ENCODE peak calls at places on chromosomes 11 and 22, in six cellular contexts. W is CD8-positive, alpha-beta memory T cell; D is fibroblast of lung; J is neural progenitor cell; G is stomach; I is mammary epithelial cell. M is an unnamed sample. For H3K36me3, the result is how much of the 10 kb centered on the place peaks cover.

GRCh38 chr11:118715837-118716260 is 36.4 kb upstream of the TREH start:
- DNase-seq in W (no peak), D (no peak), J (peak), G (no peak), I (no peak), M (no peak)

GRCh38 chr11:45259607-45260006 is 26.5 kb downstream of the SYT13 start:
- DNase-seq in W (no peak), D (no peak), J (no peak), G (peak), I (peak), M (no peak)

GRCh38 chr11:96105197-96105895 is 181.4 kb upstream of the MTMR2 start:
- DNase-seq in W (no peak), D (no peak), J (no peak), G (no peak), I (peak), M (no peak)

GRCh38 chr11:1337647-1338007 is 28.2 kb upstream of the TOLLIP start:
- DNase-seq in W (no peak), D (no peak), J (no peak), G (no peak), I (no peak), M (no peak)

GRCh38 chr11:75786101-75786736 is 17.6 kb downstream of the DGAT2 start:
- DNase-seq in W (no peak), D (no peak), J (no peak), G (peak), I (no peak), M (no peak)

GRCh38 chr11:7449841-7450214 is 35.5 kb upstream of the OLFML1 start:
- DNase-seq in W (no peak), D (peak), J (no peak), G (no peak), I (no peak), M (no peak)

GRCh38 chr22:38353701-38354100 is 36.5 kb upstream of the CSNK1E start:
- DNase-seq in W (no peak), D (no peak), J (no peak), G (no peak), I (no peak), M (no peak)

GRCh38 chr11:88246680-88247079 is 71.4 kb upstream of the RAB38 start:
- DNase-seq in W (no peak), D (peak), J (no peak), G (no peak), I (peak), M (no peak)

GRCh38 chr11:27437824-27438594 is 34.6 kb downstream of the LGR4 start:
- DNase-seq in W (no peak), D (no peak), J (no peak), G (no peak), I (no peak), M (no peak)

GRCh38 chr11:20038969-20039368 is 121.3 kb downstream of the DBX1 start:
- DNase-seq in W (no peak), D (no peak), J (no peak), G (no peak), I (no peak), M (no peak)

GRCh38 chr11:73228268-73229134 is 10.4 kb downstream of the P2RY2 start:
- DNase-seq in W (no peak), D (no peak), J (peak), G (no peak), I (no peak), M (no peak)

GRCh38 chr22:28810839-28811491 is 10.6 kb upstream of the XBP1 start:
- DNase-seq in W (peak), D (no peak), J (no peak), G (no peak), I (no peak), M (no peak)

GRCh38 chr11:64747961-64748715 is 4.2 kb upstream of the RASGRP2 start:
- DNase-seq in W (no peak), D (no peak), J (no peak), G (no peak), I (peak), M (no peak)

GRCh38 chr11:75763846-75764245 is 4.7 kb upstream of the DGAT2 start:
- DNase-seq in W (no peak), D (no peak), J (no peak), G (no peak), I (no peak), M (no peak)

GRCh38 chr11:44788536-44789227 is 61.9 kb downstream of the TSPAN18 start:
- DNase-seq in W (no peak), D (no peak), J (no peak), G (no peak), I (no peak), M (no peak)

GRCh38 chr11:73404048-73404447 is 27.8 kb downstream of the RELT start:
- DNase-seq in W (no peak), D (peak), J (peak), G (peak), I (peak), M (no peak)

GRCh38 chr22:27542602-27543001 is 259.0 kb downstream of the MN1 start:
- DNase-seq in W (no peak), D (no peak), J (no peak), G (no peak), I (no peak), M (no peak)

GRCh38 chr11:2302280-2302843 is 549 bp downstream of the TSPAN32 start:
- DNase-seq in W (no peak), D (no peak), J (no peak), G (no peak), I (no peak), M (no peak)

GRCh38 chr11:133040289-133040893 is 491.9 kb downstream of the OPCML start:
- DNase-seq in W (no peak), D (no peak), J (no peak), G (no peak), I (peak), M (no peak)

GRCh38 chr22:39232246-39232645 is 12.5 kb downstream of the PDGFB start:
- DNase-seq in W (no peak), D (no peak), J (no peak), G (no peak), I (no peak), M (no peak)

GRCh38 chr11:24880962-24881361 is 384.1 kb downstream of the LUZP2 start:
- DNase-seq in W (no peak), D (no peak), J (no peak), G (no peak), I (no peak), M (no peak)

GRCh38 chr11:19628018-19628417 is 84.6 kb upstream of the NAV2 start:
- DNase-seq in W (no peak), D (peak), J (no peak), G (no peak), I (peak), M (no peak)

DNA sequence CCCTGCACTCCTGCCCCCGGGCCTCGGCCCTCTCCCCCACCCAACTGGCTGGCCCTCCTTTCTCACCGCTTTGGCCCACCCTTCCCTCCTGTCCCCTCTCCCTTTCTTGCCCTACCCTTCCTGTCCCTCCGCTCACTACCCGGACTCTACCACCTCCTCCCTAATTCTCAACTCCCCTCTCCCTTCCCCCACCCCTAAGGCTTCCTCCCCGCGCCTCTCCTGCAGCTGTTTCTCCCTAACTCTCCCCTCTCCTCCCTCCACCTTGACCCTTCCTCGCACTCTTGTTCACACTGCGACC is 416 bp downstream of the SLC15A3 start:
- DNase-seq in W (no peak), D (no peak), J (no peak), G (no peak), I (no peak), M (no peak)
- H3K27ac ChIP-seq in W (no peak), D (peak), J (no peak), G (peak), I (no peak), M (peak)

DNA sequence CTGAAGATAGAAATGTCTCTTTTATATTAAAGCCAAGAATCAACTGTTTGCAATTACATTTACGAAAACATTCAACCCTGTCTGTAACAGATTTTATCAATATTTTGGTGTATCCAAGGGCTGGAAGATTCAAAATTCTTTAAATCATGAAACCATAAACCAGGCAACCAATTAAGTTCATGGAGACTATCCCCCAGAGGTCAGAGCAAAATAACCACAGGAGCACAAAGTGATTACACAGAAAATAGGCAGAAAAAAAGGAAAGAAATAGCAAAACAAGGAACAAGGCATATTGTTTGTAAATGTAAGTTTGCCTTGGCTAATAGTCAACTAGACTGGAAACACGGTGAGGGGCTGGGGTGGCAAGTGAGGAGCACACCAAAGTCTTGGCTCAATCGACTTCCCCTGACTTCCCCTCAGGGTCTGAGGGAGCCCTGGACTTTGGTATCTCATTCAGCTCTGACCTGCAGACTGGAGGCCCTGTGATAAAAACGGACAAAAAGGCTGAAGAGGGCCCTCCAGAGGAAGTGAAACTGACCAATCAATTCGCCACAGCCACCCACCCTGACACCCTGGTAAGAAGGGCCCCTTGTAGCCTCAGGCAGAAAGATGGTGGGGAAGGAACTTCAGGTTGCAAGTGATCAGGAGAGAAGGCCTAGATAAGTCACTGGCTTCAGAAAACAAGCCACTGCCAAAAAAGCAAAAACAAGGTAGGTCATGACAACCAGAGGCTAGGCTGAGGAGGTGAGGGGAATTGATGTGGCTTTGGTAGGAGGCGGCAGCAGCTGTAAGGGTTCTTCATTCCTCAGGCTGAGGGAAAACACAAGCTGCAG is 1.9 kb downstream of the SIK3 start:
- DNase-seq in W (no peak), D (peak), J (peak), G (no peak), I (no peak), M (no peak)
- H3K4me3 ChIP-seq in W (peak), D (peak), J (peak), G (peak), I (peak), M (peak)

GRCh38 chr11:126855536-126855935 is 145.0 kb downstream of the KIRREL3 start:
- DNase-seq in W (no peak), D (no peak), J (no peak), G (no peak), I (no peak), M (no peak)

GRCh38 chr11:126857860-126858808 is 142.4 kb downstream of the KIRREL3 start:
- DNase-seq in W (no peak), D (peak), J (no peak), G (no peak), I (no peak), M (no peak)

GRCh38 chr11:126853732-126854131 is 146.8 kb downstream of the KIRREL3 start:
- DNase-seq in W (no peak), D (peak), J (no peak), G (no peak), I (no peak), M (no peak)
- H3K36me3 ChIP-seq in W (under half), D (under half), J (under half), G (under half), I (under half), M (under half)

DNA sequence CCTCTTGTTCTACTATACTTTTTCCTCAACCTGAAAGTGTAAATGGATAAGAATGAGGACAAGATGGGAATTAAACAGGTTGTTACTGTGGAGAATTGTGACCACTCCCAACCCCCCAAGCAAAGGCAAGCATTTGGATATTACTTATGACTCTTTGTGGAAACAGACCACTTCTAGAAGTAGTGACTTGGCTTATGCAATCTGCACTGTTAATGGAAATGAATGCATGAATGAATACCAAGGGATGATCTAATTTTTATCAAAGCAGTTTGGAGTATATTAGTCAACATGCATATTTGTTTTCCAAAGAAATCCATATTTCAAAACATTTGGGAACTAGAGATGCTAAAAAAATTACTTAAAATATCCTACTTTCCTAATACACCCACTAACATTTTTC is 35.3 kb downstream of the AMOTL1 start:
- DNase-seq in W (no peak), D (no peak), J (no peak), G (no peak), I (no peak), M (no peak)
- H3K27ac ChIP-seq in W (no peak), D (peak), J (no peak), G (no peak), I (no peak), M (no peak)

GRCh38 chr22:20246368-20247009 is 21.6 kb downstream of the RTN4R start:
- DNase-seq in W (no peak), D (no peak), J (peak), G (no peak), I (no peak), M (no peak)

GRCh38 chr22:20244250-20244648 is 23.9 kb downstream of the RTN4R start:
- DNase-seq in W (no peak), D (no peak), J (no peak), G (no peak), I (no peak), M (no peak)

GRCh38 chr22:20244744-20245576 is 23.2 kb downstream of the RTN4R start:
- DNase-seq in W (peak), D (no peak), J (peak), G (no peak), I (no peak), M (no peak)

GRCh38 chr22:20247010-20247505 is 21.1 kb downstream of the RTN4R start:
- DNase-seq in W (no peak), D (no peak), J (no peak), G (no peak), I (no peak), M (no peak)

GRCh38 chr22:20245577-20246367 is 22.3 kb downstream of the RTN4R start:
- DNase-seq in W (no peak), D (no peak), J (peak), G (no peak), I (no peak), M (no peak)
- H3K4me3 ChIP-seq in W (peak), D (no peak), J (no peak), G (no peak), I (no peak), M (no peak)

GRCh38 chr11:34837246-34837856 is 78.8 kb downstream of the APIP start:
- DNase-seq in W (no peak), D (no peak), J (no peak), G (no peak), I (no peak), M (no peak)

GRCh38 chr11:34830035-34830434 is 86.1 kb downstream of the APIP start:
- DNase-seq in W (no peak), D (no peak), J (no peak), G (no peak), I (no peak), M (no peak)

GRCh38 chr11:34830648-34831047 is 85.5 kb downstream of the APIP start:
- DNase-seq in W (no peak), D (peak), J (no peak), G (no peak), I (no peak), M (no peak)

GRCh38 chr11:34833602-34834001 is 82.6 kb downstream of the APIP start:
- DNase-seq in W (no peak), D (no peak), J (no peak), G (no peak), I (no peak), M (no peak)
- H3K36me3 ChIP-seq in W (under half), D (under half), J (under half), G (under half), I (under half), M (under half)

DNA sequence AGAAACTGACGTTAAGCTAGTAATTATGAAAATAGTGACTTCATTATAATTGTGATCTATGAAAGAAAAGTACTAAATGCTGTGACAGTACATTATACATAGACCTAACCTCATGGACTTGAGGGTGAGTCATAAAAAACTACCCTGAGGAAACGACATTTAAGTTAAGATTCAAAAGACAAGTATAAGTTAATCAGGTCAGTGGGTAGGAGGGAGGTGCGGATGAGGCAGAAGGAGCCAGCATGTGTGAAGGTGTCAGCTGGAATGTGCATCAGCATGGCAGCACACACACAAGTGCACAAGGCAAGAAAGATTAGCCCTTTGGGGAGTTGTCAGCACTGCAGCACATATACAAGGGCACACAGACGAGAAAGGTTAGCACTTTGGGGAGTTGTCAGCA is 31.5 kb upstream of the CAVIN3 start:
- DNase-seq in W (no peak), D (no peak), J (no peak), G (no peak), I (no peak), M (no peak)
- H3K27ac ChIP-seq in W (no peak), D (no peak), J (no peak), G (no peak), I (no peak), M (no peak)

GRCh38 chr11:32704775-32705174 is 89.7 kb downstream of the CCDC73 start:
- DNase-seq in W (no peak), D (no peak), J (no peak), G (no peak), I (no peak), M (no peak)
- H3K4me3 ChIP-seq in W (no peak), D (no peak), J (no peak), G (no peak), I (no peak), M (no peak)

DNA sequence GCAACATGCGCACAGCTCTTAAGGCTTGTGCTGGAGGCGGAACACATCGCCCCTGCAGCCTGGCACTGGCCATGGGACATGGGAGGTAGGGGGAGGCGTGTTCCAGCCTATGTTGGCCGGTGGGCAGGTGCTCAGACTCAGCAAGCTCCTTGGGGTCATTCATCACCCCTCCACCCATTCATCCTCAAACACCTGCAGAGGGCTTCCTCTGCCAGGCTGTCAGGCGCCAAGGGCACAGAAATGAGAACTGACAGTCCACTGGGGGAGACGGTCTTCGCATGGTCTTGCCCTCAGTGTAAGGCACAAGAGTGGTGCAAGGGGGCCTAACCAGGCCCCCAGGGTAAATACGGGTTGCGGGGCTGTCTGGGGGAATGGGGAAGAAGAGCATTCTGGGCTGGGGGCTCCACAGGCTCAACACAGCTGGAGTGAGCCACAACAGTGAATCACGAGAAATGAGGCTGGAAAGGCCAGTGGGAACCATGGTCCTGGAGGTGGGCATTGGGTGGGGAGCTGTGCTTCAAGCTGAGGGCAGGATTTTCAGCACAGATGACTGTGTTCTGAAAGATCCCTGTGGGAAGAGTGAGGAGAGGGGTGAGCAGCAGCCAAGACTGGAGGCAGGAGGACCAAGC is 55.4 kb downstream of the ARFGAP3 start:
- DNase-seq in W (no peak), D (no peak), J (no peak), G (no peak), I (no peak), M (no peak)
- H3K36me3 ChIP-seq in W (under half), D (under half), J (under half), G (under half), I (under half), M (under half)